ENCODE peak calls at places on chromosomes 1 and 21, in seven cellular contexts. M, Y, I, J, S, Z and V are unnamed samples.

GRCh38 chr1:111672338-111672737 is 52.7 kb downstream of the RAP1A start:
- DNase-seq in M (no peak), Y (no peak), I (peak), J (peak), S (no peak), Z (no peak), V (no peak)

GRCh38 chr1:24318238-24318987 is 744 bp upstream of the GRHL3 start:
- DNase-seq in M (no peak), Y (no peak), I (peak), J (no peak), S (peak), Z (no peak), V (no peak)

GRCh38 chr21:44910229-44911065 is 10.3 kb downstream of the ITGB2 start:
- DNase-seq in M (no peak), Y (no peak), I (no peak), J (no peak), S (no peak), Z (no peak), V (no peak)

GRCh38 chr1:198788561-198789064 is 149.8 kb downstream of the PTPRC start:
- DNase-seq in M (peak), Y (no peak), I (no peak), J (no peak), S (peak), Z (no peak), V (no peak)

GRCh38 chr1:91871994-91872393 is 14.0 kb downstream of the TGFBR3 start:
- DNase-seq in M (no peak), Y (no peak), I (peak), J (no peak), S (no peak), Z (no peak), V (no peak)

GRCh38 chr1:18440385-18441226 is 40.1 kb upstream of the KLHDC7A start:
- DNase-seq in M (no peak), Y (no peak), I (no peak), J (no peak), S (no peak), Z (no peak), V (no peak)

GRCh38 chr1:177927021-177927596 is 42.7 kb downstream of the SEC16B start:
- DNase-seq in M (peak), Y (no peak), I (peak), J (peak), S (no peak), Z (no peak), V (peak)

GRCh38 chr21:31191553-31191952 is 152.5 kb downstream of the TIAM1 start:
- DNase-seq in M (no peak), Y (no peak), I (no peak), J (no peak), S (no peak), Z (no peak), V (no peak)

GRCh38 chr1:8813016-8813763 is 4.2 kb downstream of the RERE start:
- DNase-seq in M (no peak), Y (no peak), I (peak), J (no peak), S (no peak), Z (no peak), V (peak)

GRCh38 chr21:38733973-38734546 is 71.7 kb upstream of the ETS2 start:
- DNase-seq in M (peak), Y (peak), I (peak), J (no peak), S (peak), Z (peak), V (no peak)

GRCh38 chr1:4655674-4656532 is 1.5 kb downstream of the AJAP1 start:
- DNase-seq in M (peak), Y (peak), I (peak), J (no peak), S (peak), Z (no peak), V (no peak)

GRCh38 chr1:116568925-116569490 is 1.8 kb downstream of the CD58 start:
- DNase-seq in M (no peak), Y (no peak), I (no peak), J (no peak), S (no peak), Z (no peak), V (no peak)

GRCh38 chr1:116571215-116571919 is 541 bp upstream of the CD58 start:
- DNase-seq in M (no peak), Y (no peak), I (no peak), J (no peak), S (peak), Z (no peak), V (no peak)

GRCh38 chr1:116569776-116570357 is 959 bp downstream of the CD58 start:
- DNase-seq in M (no peak), Y (peak), I (no peak), J (no peak), S (peak), Z (peak), V (no peak)

GRCh38 chr1:116572079-116572478 is 1.3 kb upstream of the CD58 start:
- DNase-seq in M (no peak), Y (no peak), I (no peak), J (no peak), S (no peak), Z (no peak), V (no peak)

DNA sequence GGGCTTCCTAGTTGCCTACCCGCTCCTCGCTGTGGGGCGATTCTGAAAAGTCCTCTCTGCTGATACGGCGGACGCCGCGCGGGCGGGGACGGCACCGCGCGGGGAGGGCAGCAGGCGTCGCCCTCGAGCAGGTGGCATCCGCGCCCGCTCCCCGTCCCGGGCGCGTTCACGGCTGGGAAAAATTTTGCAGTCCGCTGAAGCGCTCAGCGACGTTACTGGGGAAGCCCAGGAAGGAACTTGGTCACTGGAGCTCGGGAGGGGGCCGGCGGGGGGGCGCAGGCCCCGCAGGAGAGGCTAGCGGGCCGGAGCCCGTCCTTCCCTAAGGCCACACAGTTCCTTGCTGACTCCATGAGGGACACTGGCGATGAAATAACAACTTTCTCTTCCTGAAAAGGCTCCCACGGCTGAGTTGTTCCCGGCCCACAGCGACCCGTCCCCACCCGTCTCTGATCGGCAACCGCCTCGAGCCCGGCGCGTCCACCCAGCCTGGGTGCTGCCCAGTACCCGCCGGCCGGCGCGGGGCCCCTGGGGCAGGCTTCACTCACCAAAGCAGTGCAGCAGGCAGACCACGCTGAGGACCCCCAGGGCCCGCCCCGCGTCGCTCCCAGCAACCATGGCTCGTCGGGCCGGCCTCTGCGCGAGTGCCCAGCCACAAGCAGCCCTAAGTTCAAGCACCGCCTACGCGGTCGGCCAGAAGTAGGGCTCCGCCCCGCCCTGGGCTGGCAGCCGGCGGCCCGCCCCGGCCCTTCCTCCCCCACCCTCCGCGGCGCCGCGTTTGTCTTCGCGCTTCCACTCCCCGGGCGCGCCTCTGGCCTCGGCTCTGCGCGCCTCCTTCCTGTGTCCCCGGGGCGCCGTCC is at the start of gene CD58:
- DNase-seq in M (peak), Y (peak), I (peak), J (peak), S (peak), Z (peak), V (peak)
- TF ChIP-seq CTCF in M (peak), Y (peak), I (peak), J (peak), S (peak), Z (peak), V (peak)

GRCh38 chr1:27007909-27008582 is 4.6 kb downstream of the TENT5B start:
- DNase-seq in M (no peak), Y (peak), I (no peak), J (no peak), S (peak), Z (no peak), V (no peak)
- H3K4me3 ChIP-seq in M (no peak), Y (no peak), I (no peak), J (no peak), S (no peak), Z (peak), V (no peak)

GRCh38 chr1:32901823-32902534 is 790 bp upstream of the TMEM54 start:
- DNase-seq in M (no peak), Y (peak), I (no peak), J (no peak), S (no peak), Z (no peak), V (no peak)
- TF ChIP-seq CTCF in M (no peak), Y (no peak), I (no peak), J (no peak), S (no peak), Z (no peak), V (no peak)

GRCh38 chr21:20258542-20258941 is 739.7 kb upstream of the NCAM2 start:
- DNase-seq in M (no peak), Y (no peak), I (no peak), J (no peak), S (no peak), Z (no peak), V (no peak)
- H3K4me3 ChIP-seq in M (no peak), Y (no peak), I (no peak), J (no peak), S (no peak), Z (no peak), V (no peak)

GRCh38 chr1:119286587-119287181 is 81.9 kb upstream of the HAO2 start:
- DNase-seq in M (peak), Y (no peak), I (peak), J (no peak), S (peak), Z (no peak), V (no peak)
- TF ChIP-seq CTCF in M (peak), Y (peak), I (peak), J (peak), S (peak), Z (no peak), V (peak)

DNA sequence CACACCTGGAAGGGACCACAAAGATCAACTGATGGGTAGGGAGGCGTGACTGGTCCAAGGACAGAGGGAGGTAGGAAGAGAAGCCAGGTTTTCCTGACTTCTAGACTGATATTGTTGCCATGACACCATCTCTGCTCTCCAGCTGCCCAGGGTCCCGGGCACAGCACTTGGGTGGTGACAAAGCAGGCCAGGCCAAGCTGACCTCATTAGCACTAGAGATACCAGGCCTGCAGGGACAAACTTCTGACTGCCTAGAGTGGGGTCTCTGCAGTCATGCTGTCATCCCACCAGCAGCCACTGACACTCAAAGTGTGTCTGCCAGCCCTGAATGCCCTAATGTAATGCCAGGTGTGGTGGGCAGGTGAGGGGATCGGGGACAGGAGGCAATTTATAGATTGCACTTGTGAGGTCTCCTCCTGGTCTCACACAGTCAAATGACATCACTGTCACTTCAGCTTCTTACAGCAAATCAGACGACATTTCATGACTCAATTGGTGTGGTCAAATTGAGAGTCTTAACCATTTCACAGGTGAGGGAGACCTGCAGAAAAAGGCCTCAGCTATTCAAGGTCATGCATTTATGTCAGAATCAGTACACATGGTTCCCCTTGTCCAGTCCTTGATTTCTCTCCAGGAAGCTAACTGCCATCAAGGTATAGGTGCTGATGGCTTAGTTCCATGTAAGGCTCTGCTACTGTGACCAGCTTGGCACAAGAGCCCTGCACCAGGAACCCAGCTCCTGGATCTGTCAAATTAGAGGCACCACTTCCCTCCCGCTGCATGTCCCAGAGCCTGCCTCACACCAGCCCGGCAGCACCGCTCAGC is 2.7 kb downstream of the SLC9A1 start:
- DNase-seq in M (no peak), Y (no peak), I (peak), J (no peak), S (no peak), Z (no peak), V (no peak)
- H3K4me3 ChIP-seq in M (peak), Y (peak), I (peak), J (peak), S (no peak), Z (peak), V (peak)